ENCODE peak calls at places on chromosomes 16 and 17, in six cellular contexts. N is AG04450; I is SJSA1; T is prostate gland; O is left ventricle myocardium inferior; S is CD8-positive, alpha-beta T cell. G is an unnamed sample.
A peak's percentile ranks its signal among the peaks of the same experiment; 100 is the strongest.

GRCh38 chr16:12509121-12509520 is 294.6 kb downstream of the CPPED1 start:
- DNase-seq in N (no peak), I (no peak), T (no peak), O (no peak), S (no peak), G (no peak)

GRCh38 chr16:1543085-1543896 is 9.8 kb downstream of the TMEM204 start:
- DNase-seq in N (no peak), I (no peak), T (no peak), O (peak; percentile 78), S (no peak), G (peak; percentile 37)

GRCh38 chr17:45355087-45355486 is 38.3 kb upstream of the MAP3K14 start:
- DNase-seq in N (no peak), I (no peak), T (no peak), O (no peak), S (no peak), G (no peak)

GRCh38 chr17:73170324-73170723 is 5.5 kb downstream of the SSTR2 start:
- DNase-seq in N (no peak), I (no peak), T (no peak), O (no peak), S (no peak), G (no peak)

GRCh38 chr17:19978206-19978802 is 676 bp upstream of the AKAP10 start:
- DNase-seq in N (no peak), I (no peak), T (peak; percentile 16), O (no peak), S (no peak), G (no peak)

GRCh38 chr16:29698484-29699323 is 19.7 kb downstream of the QPRT start:
- DNase-seq in N (no peak), I (no peak), T (no peak), O (no peak), S (no peak), G (no peak)

GRCh38 chr16:74291577-74292208 is 4.9 kb upstream of the PSMD7 start:
- DNase-seq in N (no peak), I (no peak), T (no peak), O (no peak), S (no peak), G (no peak)

GRCh38 chr17:705863-706262 is 8.8 kb downstream of the VPS53 start:
- DNase-seq in N (no peak), I (no peak), T (no peak), O (no peak), S (no peak), G (no peak)

GRCh38 chr17:39922006-39922405 is 3.6 kb upstream of the GSDMB start:
- DNase-seq in N (no peak), I (no peak), T (no peak), O (no peak), S (no peak), G (no peak)

GRCh38 chr17:64024781-64025731 is 4.6 kb upstream of the ICAM2 start:
- DNase-seq in N (no peak), I (no peak), T (no peak), O (no peak), S (no peak), G (peak; percentile 37)

DNA sequence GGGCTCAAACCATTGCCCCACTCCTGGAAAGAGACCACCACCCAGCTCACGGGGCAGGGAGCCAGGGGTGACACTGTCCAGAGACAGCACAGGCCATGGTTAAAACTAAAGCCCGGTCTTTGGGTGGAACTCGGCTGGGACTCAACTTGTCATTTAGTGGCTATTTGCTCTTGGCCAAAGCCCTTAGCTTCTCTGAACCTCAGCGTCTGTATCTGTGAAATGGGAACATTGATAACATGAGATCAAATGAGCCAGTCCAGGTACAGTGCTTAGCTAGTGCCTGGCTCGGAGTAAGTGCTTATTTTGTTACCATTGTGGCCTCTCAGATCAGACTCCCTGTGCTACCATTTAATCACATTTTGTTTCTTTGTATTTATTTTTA is 48.5 kb downstream of the RTN4RL1 start:
- DNase-seq in N (no peak), I (no peak), T (no peak), O (no peak), S (no peak), G (no peak)
- H3K27me3 ChIP-seq in N (peaks cover 49% of the 10 kb centered on the region), I (peaks cover 14% of the 10 kb centered on the region), T (no peaks in the 10 kb centered on the region), O (peaks cover 29% of the 10 kb centered on the region), S (no peaks in the 10 kb centered on the region), G (no peaks in the 10 kb centered on the region)

GRCh38 chr17:49670002-49670401 is 7.9 kb downstream of the SPOP start:
- DNase-seq in N (no peak), I (no peak), T (no peak), O (no peak), S (no peak), G (no peak)
- H3K27ac ChIP-seq in N (no peak overlapping the region), I (no peak overlapping the region), T (peak overlapping the region; percentile 41), O (peak overlapping the region; percentile 37), S (no peak overlapping the region), G (no peak overlapping the region)

GRCh38 chr16:57694556-57695377 is at the start of gene DRC7:
- DNase-seq in N (no peak), I (no peak), T (no peak), O (no peak), S (no peak), G (no peak)

GRCh38 chr16:57697896-57698537 is 3.4 kb downstream of the DRC7 start:
- DNase-seq in N (no peak), I (no peak), T (no peak), O (no peak), S (no peak), G (no peak)

GRCh38 chr16:57695378-57696054 is 910 bp downstream of the DRC7 start:
- DNase-seq in N (no peak), I (no peak), T (no peak), O (no peak), S (no peak), G (peak; percentile 1)

GRCh38 chr16:57694191-57694555 is 433 bp upstream of the DRC7 start:
- DNase-seq in N (no peak), I (no peak), T (no peak), O (no peak), S (no peak), G (no peak)

GRCh38 chr16:57696240-57696639 is 1.6 kb downstream of the DRC7 start:
- DNase-seq in N (no peak), I (no peak), T (no peak), O (no peak), S (no peak), G (no peak)
- H3K27me3 ChIP-seq in N (peaks cover 25% of the 10 kb centered on the region), I (peaks cover 3% of the 10 kb centered on the region), T (no peaks in the 10 kb centered on the region), O (peaks cover 5% of the 10 kb centered on the region), S (no peaks in the 10 kb centered on the region), G (no peaks in the 10 kb centered on the region)

GRCh38 chr17:4159761-4160160 is 16.8 kb downstream of the CYB5D2 start:
- DNase-seq in N (no peak), I (no peak), T (no peak), O (no peak), S (no peak), G (no peak)

GRCh38 chr17:4160294-4160859 is 17.4 kb downstream of the CYB5D2 start:
- DNase-seq in N (no peak), I (no peak), T (no peak), O (no peak), S (no peak), G (no peak)

GRCh38 chr17:4156750-4157381 is 13.9 kb downstream of the CYB5D2 start:
- DNase-seq in N (no peak), I (no peak), T (no peak), O (no peak), S (no peak), G (no peak)

GRCh38 chr17:4155980-4156620 is 13.1 kb downstream of the CYB5D2 start:
- DNase-seq in N (no peak), I (no peak), T (no peak), O (no peak), S (no peak), G (no peak)

GRCh38 chr17:4157618-4158333 is 14.8 kb downstream of the CYB5D2 start:
- DNase-seq in N (no peak), I (no peak), T (no peak), O (no peak), S (no peak), G (no peak)
- H3K27ac ChIP-seq in N (no peak overlapping the region), I (no peak overlapping the region), T (no peak overlapping the region), O (no peak overlapping the region), S (no peak overlapping the region), G (no peak overlapping the region)

GRCh38 chr16:77863250-77863649 is 74.9 kb downstream of the VAT1L start:
- DNase-seq in N (no peak), I (no peak), T (no peak), O (no peak), S (no peak), G (no peak)

GRCh38 chr16:77858060-77858459 is 69.7 kb downstream of the VAT1L start:
- DNase-seq in N (no peak), I (no peak), T (no peak), O (no peak), S (no peak), G (no peak)

GRCh38 chr16:77856455-77857138 is 68.2 kb downstream of the VAT1L start:
- DNase-seq in N (no peak), I (no peak), T (no peak), O (no peak), S (no peak), G (no peak)

GRCh38 chr16:77860944-77861343 is 72.6 kb downstream of the VAT1L start:
- DNase-seq in N (no peak), I (no peak), T (no peak), O (no peak), S (no peak), G (no peak)

DNA sequence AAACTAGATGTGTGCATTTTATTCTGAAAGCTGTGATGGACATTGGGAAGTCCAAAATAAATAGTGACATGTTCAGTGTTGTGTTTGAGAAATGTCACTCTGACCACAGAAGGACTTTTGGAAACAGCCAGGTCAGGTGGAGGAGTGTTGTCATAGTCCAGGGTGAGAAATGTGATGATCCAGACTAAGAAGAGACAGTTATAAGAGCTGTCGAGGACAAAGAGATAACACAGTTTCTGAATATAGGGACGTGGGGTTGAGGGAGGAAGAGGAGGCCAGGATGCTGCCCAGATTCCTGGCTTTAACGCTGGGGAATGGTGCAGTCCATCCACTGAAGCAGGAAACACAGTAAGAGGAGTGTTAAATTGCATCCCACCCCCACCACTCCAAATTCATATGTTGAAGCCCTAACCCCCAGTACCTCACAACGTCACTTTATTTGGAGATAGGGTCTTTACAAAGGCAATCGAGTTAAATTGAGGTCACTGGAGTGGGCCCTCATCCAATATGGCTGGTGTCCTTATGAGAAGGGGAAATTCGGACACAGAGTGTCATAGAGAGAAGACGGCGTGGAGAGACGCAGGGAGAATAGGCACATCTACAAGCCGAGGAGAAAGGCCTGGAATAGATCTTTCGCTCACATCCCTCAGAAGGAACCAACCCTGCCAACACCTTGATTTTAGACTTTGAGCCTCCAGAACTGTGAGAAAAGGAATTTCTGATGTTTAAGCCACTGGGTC is 71.3 kb downstream of the VAT1L start:
- DNase-seq in N (no peak), I (no peak), T (no peak), O (no peak), S (no peak), G (no peak)
- H3K27me3 ChIP-seq in N (no peaks in the 10 kb centered on the region), I (no peaks in the 10 kb centered on the region), T (no peaks in the 10 kb centered on the region), O (no peaks in the 10 kb centered on the region), S (no peaks in the 10 kb centered on the region), G (no peaks in the 10 kb centered on the region)

G was measured in ovary.